ENCODE peak calls at places on chromosome 10, in six cellular contexts. Q is HT1080; D is stimulated activated CD8-positive, alpha-beta memory T cell treated with anti-CD3 and anti-CD28 coated beads, Interleukin-4, amount 100 ng/mL, for 4 hours; A is PC-3; N is stimulated activated naive CD4-positive, alpha-beta T cell; M is AG09319. J is an unnamed sample.

GRCh38 chr10:60878224-60878623 is 65.8 kb downstream of the RHOBTB1 start:
- DNase-seq in D (no peak), A (peak), Q (no peak), N (no peak), M (no peak), J (no peak)

GRCh38 chr10:21495002-21495685 is 30.3 kb downstream of the SKIDA1 start:
- DNase-seq in Q (no peak), M (no peak), D (no peak), N (no peak), A (no peak), J (no peak)

GRCh38 chr10:11242443-11243386 is 225.0 kb downstream of the CELF2 start:
- DNase-seq in M (no peak), A (no peak), Q (peak), D (no peak), N (no peak), J (no peak)

GRCh38 chr10:130817046-130817624 is 494.4 kb downstream of the TCERG1L start:
- DNase-seq in A (no peak), N (no peak), Q (no peak), M (no peak), D (no peak), J (no peak)

GRCh38 chr10:16953270-16953669 is 136.0 kb upstream of the RSU1 start:
- DNase-seq in A (no peak), Q (no peak), M (no peak), D (no peak), N (no peak), J (no peak)

GRCh38 chr10:129758180-129758579 is 205.9 kb downstream of the EBF3 start:
- DNase-seq in N (no peak), D (no peak), A (no peak), M (no peak), Q (no peak), J (no peak)

GRCh38 chr10:22414146-22414545 is 68.8 kb downstream of the SPAG6 start:
- DNase-seq in D (no peak), A (no peak), Q (no peak), M (no peak), N (no peak), J (no peak)

GRCh38 chr10:11610855-11611247 is 599 bp downstream of the USP6NL start:
- DNase-seq in N (peak), Q (peak), A (no peak), D (no peak), M (peak), J (no peak)

GRCh38 chr10:99560277-99561126 is 27.8 kb downstream of the NKX2-3 start:
- DNase-seq in D (no peak), Q (peak), N (peak), M (peak), A (peak), J (no peak)

GRCh38 chr10:77741746-77742145 is 104.1 kb upstream of the KCNMA1 start:
- DNase-seq in N (no peak), M (no peak), A (no peak), Q (no peak), D (no peak), J (no peak)

GRCh38 chr10:16779375-16779774 is 37.8 kb downstream of the RSU1 start:
- DNase-seq in M (peak), N (peak), A (no peak), D (peak), Q (no peak), J (no peak)

GRCh38 chr10:60140681-60141632 is 234.6 kb upstream of the CCDC6 start:
- DNase-seq in D (no peak), M (no peak), A (peak), Q (no peak), N (no peak), J (no peak)

GRCh38 chr10:13707156-13707881 is 120.6 kb downstream of the PRPF18 start:
- DNase-seq in M (peak), N (peak), A (peak), D (no peak), Q (peak), J (no peak)

GRCh38 chr10:48322017-48322416 is 15.5 kb downstream of the MAPK8 start:
- DNase-seq in D (no peak), M (no peak), Q (no peak), N (no peak), A (no peak), J (no peak)

GRCh38 chr10:29189272-29189671 is 99.6 kb upstream of the LYZL1 start:
- DNase-seq in A (no peak), N (no peak), Q (no peak), D (no peak), M (peak), J (no peak)

GRCh38 chr10:75452997-75453396 is 21.6 kb downstream of the LRMDA start:
- DNase-seq in D (no peak), M (no peak), A (peak), N (no peak), Q (no peak), J (no peak)

GRCh38 chr10:89295597-89295996 is 6.2 kb upstream of the IFIT2 start:
- DNase-seq in M (no peak), D (no peak), N (no peak), Q (no peak), A (no peak), J (no peak)